ENCODE peak calls at places on chromosomes 5 and 9, in four cellular contexts. One of them, this sample, is unnamed.

GRCh38 chr9:25396828-25397227 is 281.4 kb downstream of the TUSC1 start:
- DNase-seq in heart right ventricle: no peak
- DNase-seq in stimulated activated CD4-positive, alpha-beta T cell treated with anti-CD3 and anti-CD28 coated beads, Interleukin-2, amount 100 ng/mL, for 48 hours: no peak
- DNase-seq in left kidney: no peak
- DNase-seq in this sample: peak; percentile 41

GRCh38 chr9:8895498-8896224 is 1096.1 kb upstream of the DMAC1 start:
- DNase-seq in heart right ventricle: peak; percentile 9
- DNase-seq in stimulated activated CD4-positive, alpha-beta T cell treated with anti-CD3 and anti-CD28 coated beads, Interleukin-2, amount 100 ng/mL, for 48 hours: no peak
- DNase-seq in left kidney: peak; percentile 78
- DNase-seq in this sample: peak; percentile 63

GRCh38 chr5:33817301-33817700 is 74.5 kb downstream of the ADAMTS12 start:
- DNase-seq in heart right ventricle: no peak
- DNase-seq in stimulated activated CD4-positive, alpha-beta T cell treated with anti-CD3 and anti-CD28 coated beads, Interleukin-2, amount 100 ng/mL, for 48 hours: no peak
- DNase-seq in left kidney: no peak
- DNase-seq in this sample: no peak

GRCh38 chr9:125942111-125942510 is 194.9 kb downstream of the PBX3 start:
- DNase-seq in heart right ventricle: no peak
- DNase-seq in stimulated activated CD4-positive, alpha-beta T cell treated with anti-CD3 and anti-CD28 coated beads, Interleukin-2, amount 100 ng/mL, for 48 hours: no peak
- DNase-seq in left kidney: no peak
- DNase-seq in this sample: no peak

GRCh38 chr5:122999947-123000563 is 36.5 kb downstream of the PPIC start:
- DNase-seq in heart right ventricle: peak; percentile 6
- DNase-seq in stimulated activated CD4-positive, alpha-beta T cell treated with anti-CD3 and anti-CD28 coated beads, Interleukin-2, amount 100 ng/mL, for 48 hours: peak; percentile 21
- DNase-seq in left kidney: peak; percentile 67
- DNase-seq in this sample: peak; percentile 77

GRCh38 chr5:169629847-169630548 is 7.1 kb upstream of the DOCK2 start:
- DNase-seq in heart right ventricle: no peak
- DNase-seq in stimulated activated CD4-positive, alpha-beta T cell treated with anti-CD3 and anti-CD28 coated beads, Interleukin-2, amount 100 ng/mL, for 48 hours: no peak
- DNase-seq in left kidney: no peak
- DNase-seq in this sample: no peak

GRCh38 chr5:55691265-55692105 is 20.6 kb downstream of the SLC38A9 start:
- DNase-seq in heart right ventricle: no peak
- DNase-seq in stimulated activated CD4-positive, alpha-beta T cell treated with anti-CD3 and anti-CD28 coated beads, Interleukin-2, amount 100 ng/mL, for 48 hours: no peak
- DNase-seq in left kidney: peak; percentile 61
- DNase-seq in this sample: peak; percentile 57

GRCh38 chr5:40497573-40497972 is 182.1 kb upstream of the PTGER4 start:
- DNase-seq in heart right ventricle: no peak
- DNase-seq in stimulated activated CD4-positive, alpha-beta T cell treated with anti-CD3 and anti-CD28 coated beads, Interleukin-2, amount 100 ng/mL, for 48 hours: no peak
- DNase-seq in left kidney: no peak
- DNase-seq in this sample: peak; percentile 69

GRCh38 chr9:92735907-92736600 is 28.6 kb downstream of the BICD2 start:
- DNase-seq in heart right ventricle: no peak
- DNase-seq in stimulated activated CD4-positive, alpha-beta T cell treated with anti-CD3 and anti-CD28 coated beads, Interleukin-2, amount 100 ng/mL, for 48 hours: no peak
- DNase-seq in left kidney: no peak
- DNase-seq in this sample: no peak

This sample was measured in mesendoderm.